ENCODE peak calls at places on chromosomes 13 and 19, in eight cellular contexts. O is DND-41, D is endothelial cell of umbilical vein, X is HCT116, L is mammary epithelial cell, M is GM23338, A is fibroblast of lung, C is H1. H is an unnamed sample. For H3K79me2, the result is how much of the 10 kb centered on the place peaks cover.

GRCh38 chr13:112143046-112143752 is 76.2 kb downstream of the SOX1 start:
- DNase-seq in M (no peak), D (no peak), A (no peak), X (no peak), O (no peak), L (no peak), C (no peak), H (no peak)

GRCh38 chr13:37001921-37002250 is 1.3 kb downstream of the EXOSC8 start:
- DNase-seq in M (no peak), A (no peak), D (no peak), X (no peak), O (no peak), C (no peak), L (no peak), H (no peak)

GRCh38 chr19:35088514-35088913 is 27.1 kb upstream of the FXYD3 start:
- DNase-seq in O (no peak), X (no peak), A (peak), C (no peak), L (peak), D (no peak), M (no peak), H (no peak)

GRCh38 chr19:737591-738093 is 13.3 kb upstream of the MISP start:
- DNase-seq in D (peak), A (peak), M (peak), O (peak), X (no peak), L (no peak), C (peak), H (peak)

GRCh38 chr13:44422755-44423643 is 49.4 kb downstream of the SERP2 start:
- DNase-seq in D (no peak), X (no peak), M (no peak), C (no peak), A (no peak), O (peak), L (no peak), H (no peak)

GRCh38 chr13:76976929-76977328 is 15.0 kb upstream of the CLN5 start:
- DNase-seq in A (no peak), L (no peak), X (no peak), C (no peak), O (no peak), M (no peak), D (no peak), H (no peak)

GRCh38 chr19:16363133-16363851 is 38.7 kb downstream of the KLF2 start:
- DNase-seq in O (no peak), M (no peak), A (no peak), C (no peak), D (no peak), X (no peak), L (peak), H (no peak)

GRCh38 chr13:98658131-98658530 is 81.2 kb upstream of the STK24 start:
- DNase-seq in D (no peak), L (peak), C (no peak), M (no peak), O (no peak), A (no peak), X (no peak), H (no peak)

GRCh38 chr13:61900033-61900432 is 484.4 kb upstream of the PCDH20 start:
- DNase-seq in L (no peak), D (no peak), A (no peak), O (no peak), M (peak), X (no peak), C (no peak), H (no peak)

GRCh38 chr19:39347332-39348227 is 5.4 kb downstream of the SAMD4B start:
- DNase-seq in O (no peak), M (no peak), C (no peak), L (no peak), A (peak), X (no peak), D (no peak), H (no peak)

GRCh38 chr19:16581145-16581970 is 9.1 kb upstream of the SLC35E1 start:
- DNase-seq in O (no peak), D (no peak), X (no peak), A (no peak), C (no peak), L (no peak), M (no peak), H (peak)

GRCh38 chr13:99315186-99315585 is 8.0 kb upstream of the GPR183 start:
- DNase-seq in C (no peak), D (no peak), L (no peak), O (no peak), X (no peak), M (no peak), A (no peak), H (no peak)

GRCh38 chr13:77184455-77184854 is 142.4 kb downstream of the MYCBP2 start:
- DNase-seq in X (no peak), O (no peak), C (no peak), D (peak), M (no peak), A (no peak), L (peak), H (no peak)

GRCh38 chr13:68199271-68199670 is 969.1 kb upstream of the PCDH9 start:
- DNase-seq in X (no peak), D (no peak), O (no peak), C (no peak), M (no peak), A (peak), L (no peak), H (no peak)

GRCh38 chr19:43723588-43723987 is 7.7 kb downstream of the IRGC start:
- DNase-seq in A (no peak), M (peak), O (no peak), X (peak), C (no peak), L (no peak), D (no peak), H (no peak)

GRCh38 chr13:42996584-42996983 is 4.5 kb upstream of the EPSTI1 start:
- DNase-seq in M (no peak), L (peak), D (peak), A (peak), X (peak), C (no peak), O (no peak), H (no peak)

GRCh38 chr19:50003810-50004419 is 21.3 kb downstream of the VRK3 start:
- DNase-seq in M (no peak), L (peak), D (peak), C (no peak), A (peak), X (peak), O (no peak), H (no peak)

GRCh38 chr13:28819748-28820098 is 416 bp upstream of the MTUS2 start:
- DNase-seq in O (no peak), M (peak), L (no peak), X (no peak), C (no peak), A (peak), D (peak), H (peak)

GRCh38 chr13:24512208-24513068 is at the start of gene PARP4:
- DNase-seq in M (peak), D (peak), C (no peak), A (peak), L (peak), O (peak), X (peak), H (peak)

GRCh38 chr19:5338661-5339469 is 1.7 kb downstream of the PTPRS start:
- DNase-seq in L (no peak), A (no peak), X (no peak), C (peak), M (peak), O (no peak), D (no peak), H (peak)

GRCh38 chr13:74052402-74052928 is 81.7 kb downstream of the KLF12 start:
- DNase-seq in X (no peak), D (no peak), M (peak), C (no peak), L (no peak), O (no peak), A (no peak), H (no peak)

GRCh38 chr13:108877300-108877699 is 247.9 kb downstream of the MYO16 start:
- DNase-seq in X (no peak), L (peak), M (no peak), D (no peak), A (peak), O (no peak), C (no peak), H (no peak)

GRCh38 chr13:72657379-72657778 is 70.0 kb downstream of the MZT1 start:
- DNase-seq in X (no peak), C (no peak), L (no peak), M (no peak), D (no peak), A (no peak), O (no peak), H (no peak)

GRCh38 chr13:111249637-111250360 is 70.6 kb upstream of the TEX29 start:
- DNase-seq in L (no peak), A (peak), D (no peak), O (no peak), X (no peak), M (no peak), C (no peak), H (no peak)

GRCh38 chr13:42137856-42138537 is 89.5 kb downstream of the DGKH start:
- DNase-seq in O (no peak), M (no peak), D (no peak), X (no peak), C (no peak), A (peak), L (peak), H (no peak)

GRCh38 chr19:27833031-27833430 is 1379.9 kb downstream of the UQCRFS1 start:
- DNase-seq in O (no peak), X (no peak), A (no peak), L (peak), D (no peak), M (no peak), C (no peak), H (no peak)

GRCh38 chr13:82002693-82003092 is 1661.8 kb upstream of the SPRY2 start:
- DNase-seq in X (no peak), O (no peak), M (no peak), L (no peak), D (peak), C (no peak), A (peak), H (no peak)

GRCh38 chr13:37495046-37495445 is 103.5 kb downstream of the POSTN start:
- DNase-seq in C (no peak), O (no peak), X (no peak), D (no peak), L (peak), M (no peak), A (peak), H (no peak)

GRCh38 chr13:42553098-42554046 is 20.6 kb upstream of the TNFSF11 start:
- DNase-seq in X (no peak), O (no peak), L (peak), A (peak), M (no peak), D (peak), C (no peak), H (no peak)

GRCh38 chr13:79810671-79811070 is 329.7 kb downstream of the NDFIP2 start:
- DNase-seq in L (peak), O (no peak), D (peak), A (peak), M (peak), X (no peak), C (no peak), H (no peak)

GRCh38 chr19:4806384-4806783 is 14.8 kb downstream of the FEM1A start:
- DNase-seq in D (no peak), A (no peak), M (no peak), L (no peak), X (no peak), C (no peak), O (no peak), H (no peak)

GRCh38 chr19:41546386-41546789 is 29.6 kb upstream of the CEACAM21 start:
- DNase-seq in X (no peak), O (no peak), A (no peak), C (no peak), D (no peak), L (no peak), M (no peak), H (no peak)

GRCh38 chr13:47474845-47475244 is 526.2 kb downstream of the SUCLA2 start:
- DNase-seq in C (no peak), M (no peak), D (no peak), A (no peak), L (no peak), X (no peak), O (no peak), H (no peak)

GRCh38 chr19:45125975-45126493 is 33.1 kb downstream of the PPP1R37 start:
- DNase-seq in L (peak), O (peak), M (peak), A (peak), D (peak), X (peak), C (peak), H (peak)

GRCh38 chr13:62512194-62513141 is 1096.8 kb upstream of the PCDH20 start:
- DNase-seq in M (peak), O (peak), L (no peak), C (no peak), X (peak), D (peak), A (peak), H (peak)

GRCh38 chr19:19109601-19110000 is 28.7 kb downstream of the TMEM161A start:
- DNase-seq in A (peak), C (no peak), O (no peak), L (no peak), M (no peak), X (no peak), D (no peak), H (no peak)

DNA sequence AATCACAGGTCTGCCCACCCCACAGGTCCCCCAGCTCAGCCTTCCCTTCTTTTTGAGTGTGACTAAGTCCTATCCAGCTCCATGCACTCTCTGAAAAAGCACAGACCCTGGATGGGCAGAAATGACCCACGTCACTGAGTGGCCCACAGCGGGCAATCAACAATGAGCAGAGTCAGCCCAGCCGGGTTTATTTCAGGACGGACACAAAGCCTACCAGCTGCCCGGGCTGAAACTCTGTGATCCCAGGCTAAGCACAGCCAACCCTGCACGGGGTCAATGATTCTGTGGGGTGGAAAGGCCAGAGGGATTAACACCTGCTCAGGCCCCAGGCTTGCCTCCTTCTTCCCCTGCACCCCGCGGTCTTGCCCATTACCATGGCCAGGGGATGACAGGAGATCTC is 8.4 kb downstream of the NAPA start:
- DNase-seq in O (no peak), A (no peak), M (no peak), C (no peak), X (no peak), D (no peak), L (no peak), H (no peak)
- H3K79me2 ChIP-seq in O (half or more), A (half or more), M (under half), C (under half), X (under half), D (under half), L (half or more), H (half or more)

GRCh38 chr19:29872224-29872731 is 60.5 kb downstream of the CCNE1 start:
- DNase-seq in D (no peak), L (no peak), A (peak), X (no peak), M (peak), C (no peak), O (no peak), H (peak)

GRCh38 chr19:29876414-29876813 is 64.6 kb downstream of the CCNE1 start:
- DNase-seq in D (no peak), O (no peak), X (no peak), C (no peak), L (no peak), M (no peak), A (no peak), H (peak)

GRCh38 chr19:29873024-29873800 is 61.4 kb downstream of the CCNE1 start:
- DNase-seq in C (no peak), O (peak), D (no peak), L (no peak), X (no peak), M (peak), A (peak), H (peak)

GRCh38 chr19:29875931-29876330 is 64.1 kb downstream of the CCNE1 start:
- DNase-seq in D (no peak), L (no peak), O (no peak), C (no peak), M (no peak), X (no peak), A (no peak), H (no peak)

DNA sequence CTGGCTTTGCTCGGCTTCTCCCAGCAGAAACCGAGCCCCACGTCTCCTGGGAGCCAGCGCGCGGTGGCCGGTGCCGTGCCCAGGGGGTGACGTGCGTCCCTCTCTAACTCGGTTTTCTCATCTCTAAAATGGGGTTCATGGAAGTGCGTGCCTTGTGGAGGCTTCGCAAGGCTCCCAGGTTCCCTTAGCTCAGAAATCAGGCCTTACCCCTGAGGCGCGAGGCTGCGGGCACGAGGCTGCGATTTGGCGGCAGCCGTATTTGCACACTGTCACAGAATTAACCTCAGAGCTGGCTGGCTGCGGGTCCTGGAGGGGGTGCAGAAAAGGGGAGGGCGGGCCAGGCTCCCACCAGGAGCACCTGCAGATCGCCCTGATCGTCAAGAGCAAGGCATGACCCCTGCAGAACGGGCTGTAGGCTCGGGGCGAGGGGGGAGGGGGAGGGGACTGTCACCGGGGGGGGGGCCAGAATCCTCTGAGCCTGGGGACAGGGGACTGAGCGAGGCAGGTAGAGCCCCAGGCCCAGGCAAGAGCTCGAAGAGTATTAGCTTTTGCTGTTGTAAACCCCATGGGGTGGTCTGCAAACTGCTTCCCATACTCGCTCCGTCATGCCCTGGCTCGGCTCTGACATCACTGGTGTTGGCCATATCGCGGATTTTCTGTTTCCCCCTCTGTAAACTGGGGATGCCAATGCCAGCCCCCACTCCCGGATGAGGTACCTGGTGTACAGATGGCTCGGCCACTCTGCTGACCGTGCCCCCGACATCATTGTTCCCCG is 62.2 kb downstream of the CCNE1 start:
- DNase-seq in C (no peak), O (no peak), D (no peak), A (no peak), X (no peak), M (no peak), L (no peak), H (peak)
- H2AFZ ChIP-seq in C (no peak), O (no peak), D (peak), A (no peak), X (no peak), M (peak), L (peak), H (no peak)

GRCh38 chr19:14545716-14546082 is 16.3 kb downstream of the TECR start:
- DNase-seq in X (no peak), D (no peak), L (no peak), C (no peak), M (no peak), O (no peak), A (no peak), H (no peak)
- H3K27ac ChIP-seq in X (no peak), D (no peak), L (no peak), C (no peak), M (no peak), O (no peak), A (no peak), H (no peak)

GRCh38 chr13:106503272-106503671 is 32.2 kb downstream of the EFNB2 start:
- DNase-seq in M (no peak), X (no peak), C (no peak), L (no peak), A (peak), D (no peak), O (no peak), H (no peak)

GRCh38 chr13:106505295-106505694 is 30.2 kb downstream of the EFNB2 start:
- DNase-seq in X (no peak), M (no peak), C (no peak), L (no peak), A (no peak), O (no peak), D (no peak), H (no peak)

GRCh38 chr13:106503730-106504129 is 31.7 kb downstream of the EFNB2 start:
- DNase-seq in M (no peak), O (no peak), L (no peak), C (no peak), X (no peak), D (peak), A (peak), H (no peak)

GRCh38 chr13:106506286-106506685 is 29.2 kb downstream of the EFNB2 start:
- DNase-seq in A (no peak), D (no peak), C (no peak), M (no peak), O (no peak), X (no peak), L (no peak), H (no peak)

DNA sequence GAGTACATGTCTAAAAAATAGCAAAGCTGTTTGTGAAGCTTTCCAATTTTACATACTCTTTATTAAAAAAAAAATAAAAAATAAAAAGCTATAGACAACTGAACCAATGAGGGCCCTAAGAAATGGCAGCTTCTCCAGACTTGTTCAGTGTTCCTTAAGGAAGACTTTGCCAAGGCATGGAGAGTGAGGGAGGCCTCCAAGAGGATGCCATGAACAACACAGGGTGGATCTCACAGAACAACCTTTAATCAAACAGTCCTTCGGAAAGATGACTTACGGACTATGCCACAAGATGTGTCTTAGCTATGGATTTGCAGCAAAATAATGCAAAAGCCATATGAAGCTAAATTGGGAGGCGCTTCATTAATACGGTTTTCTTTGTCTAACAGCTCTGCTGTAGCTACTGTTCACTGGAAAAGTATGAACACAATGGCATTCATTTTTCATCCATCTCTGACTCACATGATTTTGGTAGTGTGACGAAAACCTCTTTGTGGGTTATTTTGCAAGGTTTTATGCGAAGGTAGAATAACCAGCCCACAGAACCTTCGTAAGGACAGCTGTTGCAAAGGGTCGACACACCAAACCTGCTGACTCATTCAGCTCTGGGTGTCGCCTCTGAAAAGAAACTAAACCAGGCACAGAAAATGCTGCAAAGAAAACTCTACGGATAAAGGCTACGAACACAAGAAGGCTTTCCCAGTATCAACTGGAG is 27.7 kb downstream of the EFNB2 start:
- DNase-seq in D (no peak), A (peak), M (peak), L (peak), X (no peak), C (no peak), O (peak), H (no peak)
- H3K79me2 ChIP-seq in D (under half), A (under half), M (half or more), L (half or more), X (half or more), C (under half), O (under half), H (under half)

GRCh38 chr13:40786568-40786996 is 2.8 kb upstream of the SLC25A15 start:
- DNase-seq in L (no peak), X (no peak), C (no peak), D (peak), A (peak), O (no peak), M (no peak), H (no peak)
- H2AFZ ChIP-seq in L (no peak), X (no peak), C (no peak), D (no peak), A (no peak), O (no peak), M (no peak), H (no peak)

DNA sequence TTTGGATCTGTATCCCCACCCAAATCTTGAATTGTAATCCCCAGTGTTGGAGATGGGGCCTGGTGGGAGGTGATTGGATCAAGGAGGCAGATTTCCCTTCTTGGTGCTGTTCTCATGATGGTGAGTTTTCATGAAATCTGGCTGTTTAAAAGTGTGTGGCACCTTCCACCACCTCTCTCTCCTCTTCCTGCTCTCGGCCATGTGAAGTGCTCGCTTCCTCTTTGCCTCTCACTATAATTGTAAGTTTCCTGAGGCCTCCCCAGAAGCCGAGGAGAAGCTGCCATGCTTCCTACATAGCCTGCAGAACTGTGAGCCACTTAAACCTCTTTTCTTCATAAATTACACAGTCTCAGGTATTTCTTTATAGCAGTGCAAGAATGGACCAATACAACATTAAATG is 15.7 kb downstream of the COMMD6 start:
- DNase-seq in O (no peak), X (no peak), D (no peak), A (no peak), M (no peak), L (no peak), C (no peak), H (no peak)
- H3K27ac ChIP-seq in O (no peak), X (no peak), D (no peak), A (no peak), M (no peak), L (no peak), C (no peak), H (no peak)